ENCODE peak calls at places on chromosomes 16 and 17, in six cellular contexts. N is endothelial cell, W is GM12864, C is Calu3, X is BJ, O is heart right ventricle. K is an unnamed sample.

GRCh38 chr17:7502987-7503386 is 18.8 kb downstream of the POLR2A start:
- DNase-seq in N (no peak), W (no peak), C (no peak), X (no peak), O (no peak), K (no peak)

GRCh38 chr17:4673169-4673568 is 30.8 kb downstream of the PELP1 start:
- DNase-seq in N (no peak), W (no peak), C (no peak), X (no peak), O (no peak), K (no peak)

GRCh38 chr16:77789085-77789611 is 784 bp downstream of the VAT1L start:
- DNase-seq in N (no peak), W (no peak), C (no peak), X (no peak), O (no peak), K (no peak)

GRCh38 chr17:13419676-13420075 is 182.1 kb downstream of the HS3ST3A1 start:
- DNase-seq in N (no peak), W (no peak), C (no peak), X (no peak), O (no peak), K (no peak)

GRCh38 chr16:2270588-2271470 is 2.9 kb upstream of the RNPS1 start:
- DNase-seq in N (no peak), W (no peak), C (no peak), X (no peak), O (no peak), K (no peak)

GRCh38 chr16:51404386-51404785 is 253.3 kb upstream of the SALL1 start:
- DNase-seq in N (no peak), W (no peak), C (peak; percentile 36), X (no peak), O (no peak), K (no peak)

GRCh38 chr17:71085238-71086033 is 916.1 kb downstream of the KCNJ2 start:
- DNase-seq in N (peak; percentile 70), W (no peak), C (peak; percentile 40), X (no peak), O (no peak), K (no peak)

GRCh38 chr17:2303278-2304188 is at the start of the genes SMG6 and SRR:
- DNase-seq in N (peak; percentile 93), W (peak; percentile 40), C (peak; percentile 84), X (peak; percentile 21), O (peak; percentile 93), K (peak; percentile 67)

GRCh38 chr16:6363891-6364607 is 968.6 kb upstream of the RBFOX1 start:
- DNase-seq in N (no peak), W (no peak), C (no peak), X (no peak), O (no peak), K (no peak)

GRCh38 chr16:6356881-6357280 is 975.8 kb upstream of the RBFOX1 start:
- DNase-seq in N (no peak), W (no peak), C (no peak), X (no peak), O (no peak), K (no peak)

GRCh38 chr16:6362321-6362720 is 970.3 kb upstream of the RBFOX1 start:
- DNase-seq in N (no peak), W (no peak), C (no peak), X (no peak), O (no peak), K (no peak)

DNA sequence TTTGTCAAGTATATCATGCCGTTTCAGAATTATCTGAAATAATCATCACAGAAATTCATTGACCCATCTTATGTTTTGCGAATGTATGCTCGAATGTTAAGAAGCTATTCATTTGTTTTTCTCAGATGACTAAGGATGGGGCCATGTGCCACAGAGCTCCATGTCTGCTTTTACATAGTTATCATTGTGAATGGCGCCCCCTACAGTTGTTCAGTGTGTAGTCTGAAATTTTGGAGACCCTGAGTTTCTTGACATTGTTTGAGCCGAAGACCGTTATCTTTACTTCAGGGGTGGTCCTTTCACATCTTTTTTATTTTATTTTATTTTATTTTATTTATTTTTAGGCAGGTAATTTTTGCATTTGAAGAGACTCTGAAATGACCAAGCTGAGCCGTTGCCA is 972.0 kb upstream of the RBFOX1 start:
- DNase-seq in N (no peak), W (no peak), C (no peak), X (no peak), O (no peak), K (no peak)
- TF ChIP-seq CTCF in N (peak; percentile 37), W (no peak), C (no peak), X (no peak), O (no peak), K (no peak)

GRCh38 chr17:50642722-50643656 is 8.3 kb downstream of the ABCC3 start:
- DNase-seq in N (no peak), W (no peak), C (no peak), X (no peak), O (no peak), K (no peak)
- TF ChIP-seq CTCF in N (no peak), W (no peak), C (no peak), X (no peak), O (no peak), K (no peak)

GRCh38 chr16:81830845-81831600 is 51.9 kb downstream of the PLCG2 start:
- DNase-seq in N (no peak), W (no peak), C (no peak), X (no peak), O (no peak), K (no peak)

GRCh38 chr16:81834868-81835267 is 55.8 kb downstream of the PLCG2 start:
- DNase-seq in N (no peak), W (no peak), C (no peak), X (no peak), O (no peak), K (no peak)

GRCh38 chr16:81832801-81833547 is 53.9 kb downstream of the PLCG2 start:
- DNase-seq in N (no peak), W (no peak), C (no peak), X (no peak), O (no peak), K (no peak)

GRCh38 chr16:81833751-81834150 is 54.7 kb downstream of the PLCG2 start:
- DNase-seq in N (no peak), W (no peak), C (no peak), X (no peak), O (no peak), K (no peak)

DNA sequence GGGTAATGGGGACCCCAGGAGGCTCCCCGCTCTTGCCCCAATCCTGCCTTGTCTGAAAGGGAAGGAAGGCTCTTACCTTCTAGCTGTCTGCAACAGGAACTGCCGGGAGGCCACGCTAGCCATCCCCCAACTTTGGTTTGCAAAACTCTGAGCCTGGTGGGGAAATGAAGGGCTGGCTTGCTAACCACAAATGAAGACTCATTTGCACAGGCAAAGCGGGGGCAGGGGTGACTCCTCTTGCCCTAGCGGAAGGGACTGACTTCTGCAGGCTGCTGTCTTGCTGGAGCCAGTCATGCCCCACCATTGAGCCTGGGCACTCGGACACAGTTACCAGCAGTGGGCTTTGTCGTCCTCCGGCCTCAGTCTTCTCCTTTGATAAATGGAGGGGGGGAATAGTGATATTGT is 52.6 kb downstream of the PLCG2 start:
- DNase-seq in N (peak; percentile 13), W (peak; percentile 95), C (no peak), X (no peak), O (peak; percentile 43), K (no peak)
- TF ChIP-seq CTCF in N (no peak), W (peak; percentile 64), C (no peak), X (no peak), O (no peak), K (no peak)

GRCh38 chr17:42929497-42929844 is 28.9 kb downstream of the G6PC1 start:
- DNase-seq in N (no peak), W (no peak), C (no peak), X (no peak), O (no peak), K (no peak)

GRCh38 chr17:42924891-42925290 is 24.3 kb downstream of the G6PC1 start:
- DNase-seq in N (no peak), W (no peak), C (no peak), X (no peak), O (no peak), K (no peak)

GRCh38 chr17:42928714-42929496 is 28.3 kb downstream of the G6PC1 start:
- DNase-seq in N (peak; percentile 51), W (peak; percentile 55), C (peak; percentile 62), X (peak; percentile 9), O (peak; percentile 52), K (peak; percentile 59)
- TF ChIP-seq CTCF in N (peak; percentile 70), W (peak; percentile 64), C (peak; percentile 72), X (peak; percentile 50), O (peak; percentile 73), K (peak; percentile 66)

DNA sequence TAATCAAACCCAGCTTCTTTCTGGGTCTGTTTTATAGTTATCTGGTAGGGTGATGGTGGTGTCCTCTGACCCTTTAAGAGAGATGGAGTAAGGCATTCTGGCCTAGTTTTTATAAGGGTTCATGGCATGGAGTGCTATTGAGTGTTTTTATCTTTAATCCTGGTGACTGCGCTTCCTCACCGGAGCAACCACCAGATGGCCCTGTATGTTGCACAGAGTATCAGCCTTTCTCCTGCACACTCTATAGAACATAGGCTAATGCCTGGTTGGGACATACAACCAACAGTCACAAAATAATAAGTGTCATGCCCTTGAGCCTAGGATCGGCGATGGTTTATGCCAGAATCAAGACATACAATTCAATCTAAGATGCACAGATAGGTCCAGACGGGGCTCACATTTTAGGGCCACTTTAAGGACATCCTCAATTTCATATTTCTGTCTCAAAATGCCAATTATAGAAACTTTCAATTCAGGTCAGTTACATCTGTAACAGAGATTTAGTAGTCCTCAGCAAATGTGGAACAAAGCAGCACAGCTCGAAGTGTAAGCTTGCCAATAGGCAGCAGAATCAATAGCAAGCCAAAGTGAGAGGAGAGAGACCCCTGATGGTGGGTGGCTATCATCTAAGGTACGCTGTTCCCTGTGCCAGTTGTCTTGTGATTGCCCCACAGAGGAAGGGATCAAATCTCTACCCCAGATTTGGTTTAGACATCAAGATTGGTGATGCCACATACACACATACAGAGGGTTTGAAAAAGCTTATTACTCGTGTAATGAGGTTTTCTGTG is 37.2 kb upstream of the HOXB9 start:
- DNase-seq in N (no peak), W (no peak), C (no peak), X (no peak), O (no peak), K (no peak)
- TF ChIP-seq CTCF in N (no peak), W (no peak), C (no peak), X (peak; percentile 9), O (no peak), K (peak; percentile 7)

DNA sequence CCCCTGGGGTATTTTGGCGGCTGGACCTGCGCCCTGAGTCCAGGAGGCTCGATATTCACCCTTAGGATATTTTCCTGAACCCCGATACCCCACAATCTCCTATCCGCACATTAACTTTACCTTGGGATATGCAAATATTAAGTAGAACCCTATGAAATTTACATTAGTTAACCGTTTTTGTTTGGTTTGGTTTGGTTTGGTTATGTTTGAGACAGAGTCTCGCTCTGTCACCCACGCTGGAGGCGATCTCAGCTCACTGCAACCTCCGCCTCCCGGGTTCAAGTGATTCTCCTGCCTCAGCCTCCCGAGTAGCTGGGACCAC is 9.3 kb upstream of the NAGS start:
- DNase-seq in N (no peak), W (no peak), C (no peak), X (no peak), O (no peak), K (no peak)
- TF ChIP-seq CTCF in N (peak; percentile 59), W (no peak), C (no peak), X (no peak), O (no peak), K (no peak)

K was measured in astrocyte of the cerebellum.